ENCODE peak calls at places on chromosomes 3 and 15, in eight cellular contexts. O, R, A, G, N, V, L and C are unnamed samples.

GRCh38 chr3:28916713-28917499 is 364.0 kb upstream of the RBMS3 start:
- DNase-seq in O (peak), R (peak), A (no peak), G (peak), N (peak), V (no peak), L (peak), C (no peak)

GRCh38 chr15:75037685-75038084 is 14.3 kb downstream of the PPCDC start:
- DNase-seq in O (peak), R (no peak), A (no peak), G (peak), N (no peak), V (no peak), L (no peak), C (no peak)

GRCh38 chr15:95988574-95988887 is 342.0 kb upstream of the NR2F2 start:
- DNase-seq in O (peak), R (no peak), A (no peak), G (no peak), N (no peak), V (no peak), L (no peak), C (no peak)

GRCh38 chr3:55204417-55204816 is 276.6 kb upstream of the LRTM1 start:
- DNase-seq in O (no peak), R (no peak), A (no peak), G (no peak), N (no peak), V (no peak), L (no peak), C (no peak)

GRCh38 chr15:35953424-35953823 is 407.5 kb upstream of the DPH6 start:
- DNase-seq in O (no peak), R (no peak), A (no peak), G (no peak), N (no peak), V (no peak), L (no peak), C (no peak)

GRCh38 chr3:144039661-144040060 is 68.0 kb downstream of the DIPK2A start:
- DNase-seq in O (no peak), R (peak), A (no peak), G (peak), N (no peak), V (no peak), L (no peak), C (no peak)

GRCh38 chr15:77675806-77676415 is 43.2 kb upstream of the LINGO1 start:
- DNase-seq in O (no peak), R (no peak), A (no peak), G (no peak), N (no peak), V (no peak), L (no peak), C (no peak)

GRCh38 chr3:37040231-37040630 is 46.9 kb downstream of the MLH1 start:
- DNase-seq in O (peak), R (peak), A (no peak), G (no peak), N (no peak), V (no peak), L (no peak), C (no peak)

GRCh38 chr15:50304856-50305255 is 39.3 kb upstream of the HDC start:
- DNase-seq in O (no peak), R (no peak), A (no peak), G (no peak), N (no peak), V (no peak), L (no peak), C (no peak)

GRCh38 chr15:92807971-92808571 is 92.1 kb upstream of the CHD2 start:
- DNase-seq in O (peak), R (peak), A (no peak), G (peak), N (no peak), V (no peak), L (no peak), C (no peak)

GRCh38 chr3:197547618-197548017 is 8.2 kb downstream of the BDH1 start:
- DNase-seq in O (no peak), R (no peak), A (no peak), G (no peak), N (no peak), V (no peak), L (no peak), C (no peak)

GRCh38 chr3:61848885-61849284 is 287.5 kb downstream of the PTPRG start:
- DNase-seq in O (peak), R (peak), A (no peak), G (peak), N (no peak), V (no peak), L (no peak), C (no peak)

GRCh38 chr3:29758108-29759020 is 477.5 kb downstream of the RBMS3 start:
- DNase-seq in O (peak), R (peak), A (no peak), G (peak), N (no peak), V (no peak), L (no peak), C (no peak)

GRCh38 chr3:50316657-50317242 is 5.8 kb downstream of the HYAL2 start:
- DNase-seq in O (peak), R (peak), A (no peak), G (peak), N (peak), V (no peak), L (no peak), C (no peak)

GRCh38 chr3:50444213-50444612 is 59.2 kb downstream of the CACNA2D2 start:
- DNase-seq in O (no peak), R (peak), A (no peak), G (no peak), N (no peak), V (no peak), L (no peak), C (no peak)

GRCh38 chr15:75823860-75824613 is 19.2 kb upstream of the UBE2Q2 start:
- DNase-seq in O (no peak), R (no peak), A (no peak), G (no peak), N (no peak), V (no peak), L (no peak), C (no peak)

GRCh38 chr3:132167870-132168269 is 133.1 kb upstream of the CPNE4 start:
- DNase-seq in O (no peak), R (no peak), A (no peak), G (no peak), N (no peak), V (no peak), L (no peak), C (no peak)

GRCh38 chr3:170383567-170383966 is 26.1 kb downstream of the SKIL start:
- DNase-seq in O (peak), R (peak), A (no peak), G (no peak), N (no peak), V (no peak), L (no peak), C (no peak)

GRCh38 chr3:6734395-6734746 is 126.5 kb upstream of the GRM7 start:
- DNase-seq in O (no peak), R (no peak), A (no peak), G (no peak), N (no peak), V (no peak), L (no peak), C (no peak)

GRCh38 chr3:129195731-129196256 is 12.1 kb upstream of the CNBP start:
- DNase-seq in O (peak), R (peak), A (no peak), G (peak), N (no peak), V (no peak), L (no peak), C (no peak)